ENCODE peak calls at places on chromosomes 11 and 22, in four cellular contexts. M is thyroid gland, H is BJ, O is foreskin fibroblast. T is an unnamed sample.

GRCh38 chr22:44525872-44526271 is 27.8 kb upstream of the RTL6 start:
- DNase-seq in M (no peak), H (no peak), O (no peak), T (no peak)

GRCh38 chr11:45482331-45482730 is 183.1 kb downstream of the CHST1 start:
- DNase-seq in M (no peak), H (no peak), O (no peak), T (no peak)

GRCh38 chr11:47160753-47161133 is 15.9 kb downstream of the ARFGAP2 start:
- DNase-seq in M (no peak), H (no peak), O (no peak), T (no peak)

GRCh38 chr11:70270877-70271634 is 566 bp downstream of the PPFIA1 start:
- DNase-seq in M (peak; percentile 45), H (peak; percentile 18), O (peak; percentile 30), T (peak; percentile 45)

GRCh38 chr22:32693102-32693501 is 108.4 kb upstream of the TIMP3 start:
- DNase-seq in M (no peak), H (no peak), O (no peak), T (no peak)

GRCh38 chr11:82757660-82758301 is 24.1 kb upstream of the FAM181B start:
- DNase-seq in M (no peak), H (no peak), O (no peak), T (peak; percentile 38)

GRCh38 chr11:79546366-79546765 is 105.5 kb upstream of the TENM4 start:
- DNase-seq in M (no peak), H (no peak), O (no peak), T (no peak)

GRCh38 chr22:28841111-28841510 is 40.7 kb upstream of the XBP1 start:
- DNase-seq in M (no peak), H (no peak), O (no peak), T (no peak)

GRCh38 chr11:75203641-75204011 is 36.9 kb upstream of the TPBGL start:
- DNase-seq in M (no peak), H (no peak), O (no peak), T (no peak)

GRCh38 chr11:44760917-44761545 is 34.3 kb downstream of the TSPAN18 start:
- DNase-seq in M (no peak), H (peak; percentile 39), O (peak; percentile 75), T (no peak)

GRCh38 chr22:37661160-37661924 is 2.8 kb downstream of the PDXP start:
- DNase-seq in M (no peak), H (no peak), O (peak; percentile 67), T (no peak)

GRCh38 chr22:38657248-38657909 is 941 bp downstream of the CBY1 start:
- DNase-seq in M (peak; percentile 14), H (no peak), O (no peak), T (peak; percentile 24)

GRCh38 chr11:98568011-98568410 is 452.7 kb upstream of the CNTN5 start:
- DNase-seq in M (no peak), H (no peak), O (no peak), T (no peak)

GRCh38 chr11:27084407-27084985 is 43.9 kb downstream of the BBOX1 start:
- DNase-seq in M (no peak), H (peak; percentile 32), O (peak; percentile 33), T (no peak)

GRCh38 chr11:46390331-46391171 is 1.0 kb downstream of the CHRM4 start:
- DNase-seq in M (no peak), H (no peak), O (no peak), T (no peak)

GRCh38 chr11:550746-551085 is 9.8 kb downstream of the LMNTD2 start:
- DNase-seq in M (no peak), H (no peak), O (no peak), T (no peak)

GRCh38 chr22:48143856-48144255 is 1381.4 kb downstream of the TBC1D22A start:
- DNase-seq in M (no peak), H (no peak), O (no peak), T (no peak)

GRCh38 chr11:762421-763072 is 14.7 kb downstream of the GATD1 start:
- DNase-seq in M (no peak), H (no peak), O (peak; percentile 88), T (no peak)

GRCh38 chr22:30270841-30271240 is 4.2 kb upstream of the OSM start:
- DNase-seq in M (no peak), H (no peak), O (no peak), T (no peak)

GRCh38 chr22:27801197-27801615 is 350 bp downstream of the MN1 start:
- DNase-seq in M (peak; percentile 33), H (no peak), O (peak; percentile 37), T (no peak)

GRCh38 chr22:27239520-27239919 is 562.0 kb downstream of the MN1 start:
- DNase-seq in M (no peak), H (no peak), O (no peak), T (no peak)

GRCh38 chr11:5038336-5038735 is 8.0 kb upstream of the OR52J3 start:
- DNase-seq in M (no peak), H (no peak), O (no peak), T (no peak)

GRCh38 chr11:61627831-61628753 is 47.2 kb upstream of the SYT7 start:
- DNase-seq in M (peak; percentile 82), H (no peak), O (peak; percentile 63), T (peak; percentile 27)

GRCh38 chr22:45072322-45072903 is 62.6 kb upstream of the PHF21B start:
- DNase-seq in M (no peak), H (peak; percentile 20), O (peak; percentile 63), T (no peak)

GRCh38 chr11:10386861-10387208 is 68.2 kb upstream of the AMPD3 start:
- DNase-seq in M (no peak), H (no peak), O (no peak), T (no peak)

GRCh38 chr11:2805388-2806057 is 80.1 kb downstream of the CDKN1C start:
- DNase-seq in M (peak; percentile 1), H (no peak), O (no peak), T (no peak)

GRCh38 chr22:16960220-16960883 is 47.7 kb downstream of the GAB4 start:
- DNase-seq in M (no peak), H (no peak), O (no peak), T (no peak)

GRCh38 chr11:19444231-19444630 is 203.5 kb upstream of the E2F8 start:
- DNase-seq in M (no peak), H (no peak), O (peak; percentile 61), T (no peak)

GRCh38 chr22:43818981-43819690 is 7.0 kb upstream of the EFCAB6 start:
- DNase-seq in M (no peak), H (no peak), O (no peak), T (no peak)

GRCh38 chr11:73242291-73243092 is 24.4 kb downstream of the P2RY2 start:
- DNase-seq in M (peak; percentile 79), H (no peak), O (peak; percentile 57), T (peak; percentile 70)
- H3K4me3 ChIP-seq in M (no peak overlapping the region), H (no peak overlapping the region), O (no peak overlapping the region), T (peak overlapping the region; percentile 24)

GRCh38 chr11:125918140-125918840 is 14.0 kb downstream of the DDX25 start:
- DNase-seq in M (no peak), H (no peak), O (no peak), T (no peak)
- TF ChIP-seq CTCF in M (no peak), H (no peak), O (no peak), T (no peak)

GRCh38 chr11:58880166-58880565 is 35.7 kb upstream of the GLYATL2 start:
- DNase-seq in M (no peak), H (no peak), O (no peak), T (no peak)
- H3K4me3 ChIP-seq in M (no peak overlapping the region), H (no peak overlapping the region), O (no peak overlapping the region), T (no peak overlapping the region)

DNA sequence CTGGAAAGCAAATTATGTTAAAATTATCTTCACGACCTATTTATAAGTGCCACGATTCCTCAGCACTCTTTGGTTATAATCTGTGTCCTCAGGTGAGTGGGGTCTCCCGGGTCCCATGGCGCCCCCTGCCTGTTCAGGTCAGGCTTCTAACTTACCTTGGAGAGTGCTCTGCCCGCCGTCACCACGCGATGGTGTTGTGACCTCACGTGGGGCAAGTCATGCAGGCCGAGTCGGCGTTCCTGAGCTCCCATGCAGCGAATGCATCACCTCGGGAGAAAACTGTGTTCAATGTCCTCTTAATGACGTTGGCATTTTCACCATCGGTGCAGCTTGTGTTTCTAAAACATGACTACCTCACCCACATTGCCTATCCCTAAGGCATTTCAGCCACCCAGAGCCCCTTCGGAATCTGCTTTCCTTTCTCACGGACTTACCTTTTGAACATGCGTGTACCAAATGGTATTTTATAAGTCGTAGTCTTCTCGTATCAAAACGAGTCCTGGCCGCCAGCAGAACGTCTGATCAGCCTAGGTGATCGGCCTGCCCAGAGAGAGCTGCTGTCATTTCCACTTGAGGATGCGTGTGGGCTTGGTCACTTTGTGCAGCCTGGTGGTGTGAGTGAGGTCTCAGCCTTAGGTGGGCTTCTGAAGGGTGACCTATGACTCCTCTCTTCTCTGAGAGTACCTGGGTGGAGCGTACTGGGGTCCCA is 64.8 kb downstream of the TBC1D22A start:
- DNase-seq in M (no peak), H (no peak), O (no peak), T (no peak)
- TF ChIP-seq CTCF in M (no peak), H (no peak), O (no peak), T (no peak)

GRCh38 chr11:67463680-67464410 is 5.2 kb downstream of the TMEM134 start:
- DNase-seq in M (peak; percentile 32), H (no peak), O (no peak), T (no peak)
- H3K4me3 ChIP-seq in M (peak overlapping the region; percentile 56), H (peak overlapping the region; percentile 71), O (peak overlapping the region; percentile 52), T (peak overlapping the region; percentile 63)

DNA sequence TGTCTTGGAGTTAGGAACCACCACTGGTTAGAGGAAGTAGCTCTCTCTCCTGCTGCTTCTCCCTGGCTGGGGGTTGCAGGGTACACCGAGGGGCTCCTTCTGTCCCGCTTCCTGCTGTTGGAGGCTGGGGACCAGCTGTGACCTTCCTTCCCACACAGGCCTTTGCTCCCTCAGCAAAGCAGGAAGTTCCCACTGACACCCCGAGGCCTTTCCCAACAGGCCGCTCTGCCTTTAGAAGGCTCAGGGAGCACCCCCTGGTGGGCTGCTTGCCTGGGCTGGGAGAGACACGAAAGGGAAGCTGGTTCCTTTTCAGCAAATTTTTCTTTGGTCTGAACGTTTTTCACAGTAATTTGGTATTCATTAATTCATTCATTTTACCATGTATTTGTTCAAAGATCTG is 527.9 kb upstream of the B3GAT1 start:
- DNase-seq in M (no peak), H (no peak), O (no peak), T (no peak)
- TF ChIP-seq CTCF in M (no peak), H (no peak), O (no peak), T (no peak)

GRCh38 chr11:72220696-72221363 is 3.7 kb upstream of the INPPL1 start:
- DNase-seq in M (no peak), H (no peak), O (no peak), T (no peak)
- H3K4me3 ChIP-seq in M (no peak overlapping the region), H (no peak overlapping the region), O (no peak overlapping the region), T (no peak overlapping the region)

GRCh38 chr11:103109818-103110388 is 677 bp downstream of the DYNC2H1 start:
- DNase-seq in M (peak; percentile 18), H (no peak), O (no peak), T (no peak)

GRCh38 chr11:103110406-103110805 is 1.2 kb downstream of the DYNC2H1 start:
- DNase-seq in M (no peak), H (no peak), O (no peak), T (no peak)

GRCh38 chr11:103112364-103112763 is 3.1 kb downstream of the DYNC2H1 start:
- DNase-seq in M (no peak), H (no peak), O (no peak), T (no peak)

GRCh38 chr11:103108933-103109817 is at the start of gene DYNC2H1:
- DNase-seq in M (peak; percentile 89), H (peak; percentile 66), O (peak; percentile 96), T (peak; percentile 96)

GRCh38 chr11:103111400-103111799 is 2.2 kb downstream of the DYNC2H1 start:
- DNase-seq in M (no peak), H (no peak), O (no peak), T (no peak)
- TF ChIP-seq CTCF in M (no peak), H (no peak), O (no peak), T (no peak)

T was measured in MM.1S.